ENCODE peak calls at places on chromosomes 12 and 14, in nine cellular contexts. One of them, this sample, is unnamed.

GRCh38 chr14:104977681-104978647 is at the start of gene AHNAK2:
- DNase-seq in body of pancreas: peak; percentile 85
- DNase-seq in Panc1: no peak
- DNase-seq in left lung: peak; percentile 74
- DNase-seq in MM.1S: no peak
- DNase-seq in iPS DF 6.9: peak; percentile 54
- DNase-seq in neural progenitor cell: peak; percentile 96
- DNase-seq in transverse colon: peak; percentile 79
- DNase-seq in CD8-positive, alpha-beta T cell: no peak
- DNase-seq in this sample: peak; percentile 33

GRCh38 chr14:84036863-84037262 is 1493.1 kb upstream of the FLRT2 start:
- DNase-seq in CD8-positive, alpha-beta T cell: no peak
- DNase-seq in MM.1S: peak; percentile 65
- DNase-seq in left lung: no peak
- DNase-seq in Panc1: no peak
- DNase-seq in neural progenitor cell: no peak
- DNase-seq in iPS DF 6.9: no peak
- DNase-seq in body of pancreas: no peak
- DNase-seq in transverse colon: no peak
- DNase-seq in this sample: peak; percentile 48

GRCh38 chr12:6273931-6274687 is 36.4 kb upstream of the PLEKHG6 start:
- DNase-seq in MM.1S: no peak
- DNase-seq in neural progenitor cell: peak; percentile 77
- DNase-seq in CD8-positive, alpha-beta T cell: no peak
- DNase-seq in left lung: no peak
- DNase-seq in transverse colon: no peak
- DNase-seq in body of pancreas: no peak
- DNase-seq in iPS DF 6.9: no peak
- DNase-seq in Panc1: no peak
- DNase-seq in this sample: no peak

GRCh38 chr14:54175298-54175942 is 218.8 kb upstream of the BMP4 start:
- DNase-seq in body of pancreas: peak; percentile 75
- DNase-seq in neural progenitor cell: peak; percentile 83
- DNase-seq in transverse colon: peak; percentile 67
- DNase-seq in Panc1: peak; percentile 20
- DNase-seq in left lung: no peak
- DNase-seq in iPS DF 6.9: peak; percentile 66
- DNase-seq in CD8-positive, alpha-beta T cell: no peak
- DNase-seq in MM.1S: peak; percentile 42
- DNase-seq in this sample: peak; percentile 61

GRCh38 chr14:89540830-89541470 is 123.9 kb upstream of the FOXN3 start:
- DNase-seq in neural progenitor cell: no peak
- DNase-seq in MM.1S: no peak
- DNase-seq in Panc1: no peak
- DNase-seq in body of pancreas: no peak
- DNase-seq in CD8-positive, alpha-beta T cell: no peak
- DNase-seq in left lung: no peak
- DNase-seq in transverse colon: no peak
- DNase-seq in iPS DF 6.9: no peak
- DNase-seq in this sample: peak; percentile 71

GRCh38 chr14:68941820-68942219 is 37.3 kb downstream of the ACTN1 start:
- DNase-seq in iPS DF 6.9: peak; percentile 66
- DNase-seq in Panc1: no peak
- DNase-seq in neural progenitor cell: peak; percentile 68
- DNase-seq in body of pancreas: peak; percentile 67
- DNase-seq in left lung: no peak
- DNase-seq in CD8-positive, alpha-beta T cell: no peak
- DNase-seq in transverse colon: peak; percentile 53
- DNase-seq in MM.1S: no peak
- DNase-seq in this sample: peak; percentile 98

GRCh38 chr12:99916555-99916954 is 68.2 kb downstream of the ANKS1B start:
- DNase-seq in left lung: no peak
- DNase-seq in body of pancreas: no peak
- DNase-seq in transverse colon: no peak
- DNase-seq in iPS DF 6.9: no peak
- DNase-seq in Panc1: no peak
- DNase-seq in CD8-positive, alpha-beta T cell: no peak
- DNase-seq in MM.1S: no peak
- DNase-seq in neural progenitor cell: no peak
- DNase-seq in this sample: peak; percentile 50

GRCh38 chr14:60657609-60657983 is 8.3 kb upstream of the SIX1 start:
- DNase-seq in Panc1: no peak
- DNase-seq in CD8-positive, alpha-beta T cell: no peak
- DNase-seq in transverse colon: no peak
- DNase-seq in neural progenitor cell: peak; percentile 53
- DNase-seq in iPS DF 6.9: no peak
- DNase-seq in MM.1S: no peak
- DNase-seq in left lung: no peak
- DNase-seq in body of pancreas: no peak
- DNase-seq in this sample: no peak

GRCh38 chr12:59499774-59500173 is 96.1 kb upstream of the SLC16A7 start:
- DNase-seq in MM.1S: peak; percentile 63
- DNase-seq in Panc1: no peak
- DNase-seq in iPS DF 6.9: no peak
- DNase-seq in neural progenitor cell: no peak
- DNase-seq in body of pancreas: no peak
- DNase-seq in left lung: no peak
- DNase-seq in transverse colon: no peak
- DNase-seq in CD8-positive, alpha-beta T cell: no peak
- DNase-seq in this sample: no peak

GRCh38 chr14:95442633-95443021 is 73.8 kb downstream of the SYNE3 start:
- DNase-seq in CD8-positive, alpha-beta T cell: peak; percentile 87
- DNase-seq in body of pancreas: peak; percentile 84
- DNase-seq in MM.1S: peak; percentile 48
- DNase-seq in transverse colon: peak; percentile 87
- DNase-seq in left lung: peak; percentile 79
- DNase-seq in Panc1: peak; percentile 51
- DNase-seq in neural progenitor cell: peak; percentile 87
- DNase-seq in iPS DF 6.9: peak; percentile 71
- DNase-seq in this sample: peak; percentile 51

GRCh38 chr14:31936100-31936499 is 141.0 kb upstream of the ARHGAP5 start:
- DNase-seq in left lung: no peak
- DNase-seq in body of pancreas: no peak
- DNase-seq in CD8-positive, alpha-beta T cell: no peak
- DNase-seq in transverse colon: peak; percentile 19
- DNase-seq in MM.1S: no peak
- DNase-seq in Panc1: no peak
- DNase-seq in neural progenitor cell: no peak
- DNase-seq in iPS DF 6.9: no peak
- DNase-seq in this sample: no peak

GRCh38 chr14:103629503-103630121 is 601 bp downstream of the KLC1 start:
- DNase-seq in iPS DF 6.9: no peak
- DNase-seq in Panc1: no peak
- DNase-seq in left lung: peak; percentile 71
- DNase-seq in CD8-positive, alpha-beta T cell: peak; percentile 67
- DNase-seq in transverse colon: peak; percentile 58
- DNase-seq in MM.1S: peak; percentile 6
- DNase-seq in neural progenitor cell: peak; percentile 85
- DNase-seq in body of pancreas: peak; percentile 56
- DNase-seq in this sample: no peak

GRCh38 chr12:102568151-102568815 is 87.9 kb upstream of the IGF1 start:
- DNase-seq in neural progenitor cell: no peak
- DNase-seq in MM.1S: no peak
- DNase-seq in transverse colon: no peak
- DNase-seq in left lung: no peak
- DNase-seq in iPS DF 6.9: no peak
- DNase-seq in Panc1: no peak
- DNase-seq in body of pancreas: no peak
- DNase-seq in CD8-positive, alpha-beta T cell: no peak
- DNase-seq in this sample: no peak

GRCh38 chr12:28689398-28690175 is 459.5 kb upstream of the FAR2 start:
- DNase-seq in CD8-positive, alpha-beta T cell: no peak
- DNase-seq in neural progenitor cell: no peak
- DNase-seq in left lung: no peak
- DNase-seq in transverse colon: no peak
- DNase-seq in body of pancreas: no peak
- DNase-seq in iPS DF 6.9: no peak
- DNase-seq in Panc1: no peak
- DNase-seq in MM.1S: no peak
- DNase-seq in this sample: no peak

GRCh38 chr14:102392506-102392905 is 29.8 kb downstream of the TECPR2 start:
- DNase-seq in CD8-positive, alpha-beta T cell: no peak
- DNase-seq in MM.1S: no peak
- DNase-seq in transverse colon: no peak
- DNase-seq in left lung: no peak
- DNase-seq in neural progenitor cell: no peak
- DNase-seq in iPS DF 6.9: no peak
- DNase-seq in Panc1: no peak
- DNase-seq in body of pancreas: no peak
- DNase-seq in this sample: no peak

GRCh38 chr14:26870096-26870495 is 272.3 kb upstream of the NOVA1 start:
- DNase-seq in transverse colon: no peak
- DNase-seq in body of pancreas: no peak
- DNase-seq in left lung: no peak
- DNase-seq in Panc1: no peak
- DNase-seq in CD8-positive, alpha-beta T cell: no peak
- DNase-seq in MM.1S: no peak
- DNase-seq in iPS DF 6.9: no peak
- DNase-seq in neural progenitor cell: no peak
- DNase-seq in this sample: no peak

GRCh38 chr12:50185496-50185895 is 18.3 kb upstream of the CERS5 start:
- DNase-seq in iPS DF 6.9: no peak
- DNase-seq in left lung: no peak
- DNase-seq in Panc1: no peak
- DNase-seq in transverse colon: no peak
- DNase-seq in MM.1S: no peak
- DNase-seq in CD8-positive, alpha-beta T cell: no peak
- DNase-seq in neural progenitor cell: no peak
- DNase-seq in body of pancreas: no peak
- DNase-seq in this sample: no peak

GRCh38 chr14:91732439-91732838 is 553 bp upstream of the CATSPERB start:
- DNase-seq in left lung: no peak
- DNase-seq in body of pancreas: no peak
- DNase-seq in neural progenitor cell: no peak
- DNase-seq in iPS DF 6.9: no peak
- DNase-seq in MM.1S: no peak
- DNase-seq in CD8-positive, alpha-beta T cell: no peak
- DNase-seq in transverse colon: no peak
- DNase-seq in Panc1: no peak
- DNase-seq in this sample: no peak
- H3K4me1 ChIP-seq in left lung: no peaks in the 10 kb centered on the region
- H3K4me1 ChIP-seq in body of pancreas: no peaks in the 10 kb centered on the region
- H3K4me1 ChIP-seq in neural progenitor cell: no peaks in the 10 kb centered on the region
- H3K4me1 ChIP-seq in iPS DF 6.9: no peaks in the 10 kb centered on the region
- H3K4me1 ChIP-seq in MM.1S: no peaks in the 10 kb centered on the region
- H3K4me1 ChIP-seq in CD8-positive, alpha-beta T cell: no peaks in the 10 kb centered on the region
- H3K4me1 ChIP-seq in transverse colon: no peaks in the 10 kb centered on the region
- H3K4me1 ChIP-seq in Panc1: no peaks in the 10 kb centered on the region
- H3K4me1 ChIP-seq in this sample: no peaks in the 10 kb centered on the region

GRCh38 chr14:74616996-74617700 is 5.1 kb upstream of the LTBP2 start:
- DNase-seq in neural progenitor cell: peak; percentile 19
- DNase-seq in iPS DF 6.9: no peak
- DNase-seq in CD8-positive, alpha-beta T cell: no peak
- DNase-seq in left lung: no peak
- DNase-seq in Panc1: no peak
- DNase-seq in body of pancreas: no peak
- DNase-seq in MM.1S: no peak
- DNase-seq in transverse colon: no peak
- DNase-seq in this sample: no peak
- H3K4me1 ChIP-seq in neural progenitor cell: peaks cover 9% of the 10 kb centered on the region
- H3K4me1 ChIP-seq in iPS DF 6.9: no peaks in the 10 kb centered on the region
- H3K4me1 ChIP-seq in CD8-positive, alpha-beta T cell: peaks cover 50% of the 10 kb centered on the region
- H3K4me1 ChIP-seq in left lung: peaks cover 82% of the 10 kb centered on the region
- H3K4me1 ChIP-seq in Panc1: peaks cover 89% of the 10 kb centered on the region
- H3K4me1 ChIP-seq in body of pancreas: peaks cover 54% of the 10 kb centered on the region
- H3K4me1 ChIP-seq in MM.1S: no peaks in the 10 kb centered on the region
- H3K4me1 ChIP-seq in transverse colon: no peaks in the 10 kb centered on the region
- H3K4me1 ChIP-seq in this sample: peaks cover 45% of the 10 kb centered on the region

DNA sequence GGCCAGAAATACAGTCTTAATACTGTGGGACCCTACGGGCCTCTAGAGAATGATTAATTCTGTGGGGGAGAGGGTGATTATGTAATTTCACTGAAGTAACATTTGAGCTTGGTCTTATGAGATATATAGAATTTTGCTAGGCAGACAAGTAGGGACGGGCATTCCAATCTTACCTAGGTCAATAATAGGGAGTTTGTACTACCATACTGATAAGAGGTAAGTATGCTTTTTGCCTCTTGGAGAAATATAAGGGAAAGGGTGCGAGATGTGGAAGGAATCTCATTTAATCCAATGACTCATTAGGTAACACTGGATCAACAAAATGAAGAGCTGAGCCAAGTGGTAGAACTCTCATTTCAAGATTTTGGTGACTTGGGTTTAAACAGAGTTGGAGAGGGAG is 5.2 kb downstream of the RAB5B start:
- DNase-seq in iPS DF 6.9: no peak
- DNase-seq in neural progenitor cell: no peak
- DNase-seq in left lung: no peak
- DNase-seq in body of pancreas: no peak
- DNase-seq in CD8-positive, alpha-beta T cell: no peak
- DNase-seq in Panc1: no peak
- DNase-seq in MM.1S: no peak
- DNase-seq in transverse colon: no peak
- DNase-seq in this sample: no peak
- H3K4me1 ChIP-seq in iPS DF 6.9: no peaks in the 10 kb centered on the region
- H3K4me1 ChIP-seq in neural progenitor cell: peaks cover 6% of the 10 kb centered on the region
- H3K4me1 ChIP-seq in left lung: peaks cover 77% of the 10 kb centered on the region
- H3K4me1 ChIP-seq in body of pancreas: peaks cover 15% of the 10 kb centered on the region
- H3K4me1 ChIP-seq in CD8-positive, alpha-beta T cell: peaks cover 13% of the 10 kb centered on the region
- H3K4me1 ChIP-seq in Panc1: peaks cover 5% of the 10 kb centered on the region
- H3K4me1 ChIP-seq in MM.1S: peaks cover 7% of the 10 kb centered on the region
- H3K4me1 ChIP-seq in transverse colon: peaks cover 8% of the 10 kb centered on the region
- H3K4me1 ChIP-seq in this sample: peaks cover 3% of the 10 kb centered on the region

DNA sequence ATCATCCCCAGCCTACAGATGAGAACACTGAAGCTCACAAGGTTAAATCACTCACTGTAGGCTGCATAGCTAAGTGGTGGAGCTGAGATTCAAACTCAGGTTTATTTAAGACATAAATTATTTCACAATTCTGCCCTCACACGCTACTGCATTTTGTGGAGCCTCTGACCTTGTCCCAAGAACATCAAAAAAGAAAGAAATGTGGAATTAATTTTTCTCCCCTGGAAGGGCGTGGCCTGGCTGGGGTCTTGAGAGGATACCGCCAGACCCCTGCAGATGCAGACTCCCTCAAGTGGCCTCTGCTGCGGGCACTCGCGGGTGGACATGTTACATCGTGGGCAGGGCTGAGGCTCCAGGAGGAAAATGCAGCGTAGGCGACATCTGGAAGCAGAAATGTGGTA is 40.6 kb downstream of the LTBP2 start:
- DNase-seq in iPS DF 6.9: no peak
- DNase-seq in left lung: no peak
- DNase-seq in CD8-positive, alpha-beta T cell: no peak
- DNase-seq in body of pancreas: no peak
- DNase-seq in Panc1: no peak
- DNase-seq in transverse colon: no peak
- DNase-seq in neural progenitor cell: no peak
- DNase-seq in MM.1S: no peak
- DNase-seq in this sample: peak; percentile 44
- H3K4me1 ChIP-seq in iPS DF 6.9: peaks cover 1% of the 10 kb centered on the region
- H3K4me1 ChIP-seq in left lung: peaks cover 48% of the 10 kb centered on the region
- H3K4me1 ChIP-seq in CD8-positive, alpha-beta T cell: peaks cover 34% of the 10 kb centered on the region
- H3K4me1 ChIP-seq in body of pancreas: no peaks in the 10 kb centered on the region
- H3K4me1 ChIP-seq in Panc1: peaks cover 26% of the 10 kb centered on the region
- H3K4me1 ChIP-seq in transverse colon: peaks cover 13% of the 10 kb centered on the region
- H3K4me1 ChIP-seq in neural progenitor cell: no peaks in the 10 kb centered on the region
- H3K4me1 ChIP-seq in MM.1S: no peaks in the 10 kb centered on the region
- H3K4me1 ChIP-seq in this sample: peaks cover 77% of the 10 kb centered on the region

This sample was measured in foreskin keratinocyte.